ENCODE peak calls at places on chromosomes 11 and 22, in five cellular contexts. N, J, S, Q and U are unnamed samples. For H3K4me1, the result is how much of the 10 kb centered on the place peaks cover.

GRCh38 chr22:28710112-28710888 is 30.7 kb upstream of the TTC28 start:
- DNase-seq in N (no peak), J (no peak), S (no peak), Q (peak), U (no peak)

GRCh38 chr11:93958991-93959390 is 62.2 kb upstream of the HEPHL1 start:
- DNase-seq in N (no peak), J (no peak), S (no peak), Q (no peak), U (no peak)

GRCh38 chr11:76668362-76669155 is 2.0 kb downstream of the LRRC32 start:
- DNase-seq in N (no peak), J (peak), S (no peak), Q (no peak), U (no peak)

GRCh38 chr11:110095554-110095953 is 2.4 kb downstream of the ZC3H12C start:
- DNase-seq in N (no peak), J (no peak), S (no peak), Q (no peak), U (peak)

GRCh38 chr11:15884792-15885540 is 471.4 kb downstream of the SOX6 start:
- DNase-seq in N (no peak), J (no peak), S (no peak), Q (no peak), U (no peak)

GRCh38 chr22:43828711-43829447 is 16.8 kb upstream of the EFCAB6 start:
- DNase-seq in N (peak), J (peak), S (peak), Q (peak), U (no peak)

GRCh38 chr11:19220903-19221682 is 19.3 kb upstream of the CSRP3 start:
- DNase-seq in N (no peak), J (no peak), S (no peak), Q (no peak), U (no peak)

GRCh38 chr11:72750086-72750485 is 2.1 kb downstream of the ARAP1 start:
- DNase-seq in N (no peak), J (no peak), S (no peak), Q (no peak), U (no peak)

GRCh38 chr11:126697937-126698336 is 302.6 kb downstream of the KIRREL3 start:
- DNase-seq in N (no peak), J (no peak), S (no peak), Q (no peak), U (no peak)

GRCh38 chr22:43118024-43118849 is 7.7 kb downstream of the BIK start:
- DNase-seq in N (no peak), J (peak), S (no peak), Q (no peak), U (no peak)

GRCh38 chr11:95641506-95641905 is 148.1 kb downstream of the FAM76B start:
- DNase-seq in N (peak), J (no peak), S (no peak), Q (no peak), U (peak)

GRCh38 chr11:79919340-79919739 is 478.5 kb upstream of the TENM4 start:
- DNase-seq in N (no peak), J (no peak), S (no peak), Q (no peak), U (no peak)

GRCh38 chr11:116723511-116723910 is 49.3 kb downstream of the BUD13 start:
- DNase-seq in N (no peak), J (no peak), S (no peak), Q (no peak), U (no peak)

GRCh38 chr22:50104149-50104548 is 14.3 kb downstream of the MOV10L1 start:
- DNase-seq in N (no peak), J (no peak), S (peak), Q (no peak), U (no peak)

GRCh38 chr22:19621372-19622060 is 92.8 kb upstream of the SEPTIN5 start:
- DNase-seq in N (no peak), J (no peak), S (no peak), Q (no peak), U (peak)

DNA sequence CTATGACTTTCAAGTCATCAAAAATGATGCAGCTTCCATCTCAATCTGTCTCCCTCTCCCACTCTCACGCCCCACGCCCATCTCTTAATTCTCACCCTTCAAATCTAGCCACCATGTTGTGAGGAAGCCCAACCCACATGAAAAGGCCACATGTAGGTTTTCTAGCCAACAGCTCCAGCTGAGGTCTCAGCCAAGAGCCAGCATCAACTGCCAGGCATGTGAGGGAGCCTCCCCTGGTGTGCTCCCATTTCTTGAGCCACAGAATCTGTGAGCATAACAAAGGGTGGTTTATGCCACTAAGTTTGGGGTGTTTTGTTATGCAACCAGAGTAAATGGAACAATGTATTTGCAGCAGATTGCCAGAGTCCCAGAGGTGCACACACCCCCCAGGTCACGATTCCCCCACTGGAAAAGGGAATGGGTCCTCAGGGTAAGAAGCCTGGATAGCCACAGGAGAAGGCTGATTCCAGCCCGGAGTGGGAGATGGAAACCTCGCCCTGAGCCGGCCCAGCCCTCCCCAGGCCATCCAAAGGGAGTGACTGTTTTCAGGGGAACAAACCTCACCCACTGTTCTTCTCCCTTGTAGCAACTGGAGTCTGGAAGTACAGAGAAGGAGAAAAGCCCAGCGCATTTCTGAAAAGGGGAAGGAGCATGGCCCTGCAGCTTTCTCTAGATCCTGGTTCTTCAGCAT is 20.0 kb upstream of the LINC01488 start:
- DNase-seq in N (no peak), J (no peak), S (no peak), Q (no peak), U (no peak)
- H3K4me1 ChIP-seq in N (under half), J (under half), S (under half), Q (under half), U (under half)

DNA sequence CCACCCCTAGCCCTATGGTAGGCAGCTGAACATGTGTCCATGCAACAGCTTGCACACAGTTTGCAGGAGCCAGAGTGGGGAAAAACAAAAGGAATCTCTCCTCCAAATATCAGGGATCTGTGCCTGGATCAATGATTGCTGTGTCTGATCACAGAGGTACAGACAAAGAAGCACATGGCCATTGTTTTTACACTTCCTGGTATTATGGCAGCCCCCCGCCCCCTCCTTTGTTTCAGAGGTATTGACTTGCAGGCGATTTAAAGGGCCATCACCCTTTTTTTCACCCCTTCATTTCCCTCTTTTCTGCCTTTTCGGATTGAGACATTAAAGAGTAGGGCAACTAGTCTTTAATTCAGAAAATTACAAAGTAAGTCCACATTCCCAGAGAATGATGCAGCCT is 453.0 kb upstream of the LUZP2 start:
- DNase-seq in N (no peak), J (no peak), S (no peak), Q (no peak), U (no peak)
- TF ChIP-seq POLR2A in N (no peak), J (no peak), S (no peak), Q (no peak), U (no peak)

GRCh38 chr11:14029971-14030531 is 67.5 kb downstream of the SPON1 start:
- DNase-seq in N (no peak), J (peak), S (no peak), Q (peak), U (peak)
- H3K4me3 ChIP-seq in N (no peak), J (no peak), S (no peak), Q (no peak), U (no peak)

GRCh38 chr22:39152024-39152510 is 413 bp downstream of the CBX7 start:
- DNase-seq in N (no peak), J (no peak), S (no peak), Q (no peak), U (no peak)

GRCh38 chr22:39152511-39153219 is at the start of gene CBX7:
- DNase-seq in N (peak), J (peak), S (peak), Q (peak), U (peak)

GRCh38 chr22:39150848-39151215 is 1.6 kb downstream of the CBX7 start:
- DNase-seq in N (no peak), J (no peak), S (no peak), Q (no peak), U (no peak)

GRCh38 chr22:39149915-39150847 is 2.3 kb downstream of the CBX7 start:
- DNase-seq in N (no peak), J (no peak), S (no peak), Q (no peak), U (no peak)

GRCh38 chr22:39151329-39151975 is 1.0 kb downstream of the CBX7 start:
- DNase-seq in N (no peak), J (no peak), S (no peak), Q (no peak), U (no peak)
- H3K4me1 ChIP-seq in N (under half), J (under half), S (half or more), Q (under half), U (under half)

DNA sequence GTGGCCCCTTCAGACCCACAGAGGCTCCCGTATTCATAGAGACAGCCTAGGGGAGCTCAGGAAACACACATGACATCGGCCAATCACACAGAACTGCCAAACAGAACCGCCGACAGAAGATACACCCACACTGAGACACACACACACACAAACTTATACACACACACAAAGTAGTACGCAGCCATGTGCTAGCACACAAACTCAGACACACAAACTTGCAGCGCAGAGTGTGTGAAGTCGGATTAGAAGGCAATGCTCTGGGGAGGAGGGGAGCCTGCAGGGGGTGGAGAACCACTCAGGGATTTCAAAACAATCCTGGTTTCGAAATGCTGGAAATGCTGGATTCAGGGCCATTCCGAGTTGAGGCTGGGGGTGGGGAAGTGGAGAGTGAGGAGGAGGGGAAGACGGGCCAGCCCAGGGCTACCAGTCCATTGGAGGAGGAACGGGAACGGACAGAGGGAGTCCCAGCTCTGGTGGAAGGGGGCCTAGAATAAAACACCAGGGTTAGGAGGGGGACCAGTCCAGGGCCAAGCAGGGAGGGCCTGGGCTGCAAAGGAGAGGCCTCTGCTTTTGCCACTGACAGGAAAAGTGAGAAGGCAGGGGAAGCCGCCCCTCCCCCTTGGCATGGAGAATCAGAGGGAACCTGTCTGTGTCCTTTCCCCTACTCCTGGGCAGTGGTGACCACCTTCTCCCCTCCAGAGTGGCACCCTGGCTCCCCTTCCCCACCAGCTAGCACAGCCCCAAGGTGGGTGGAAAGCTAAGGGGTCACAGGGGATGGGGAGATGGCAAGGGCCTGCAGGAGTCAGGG is 4.4 kb downstream of the BCL9L start:
- DNase-seq in N (peak), J (no peak), S (no peak), Q (peak), U (no peak)
- TF ChIP-seq POLR2A in N (no peak), J (no peak), S (no peak), Q (peak), U (no peak)

GRCh38 chr22:46587492-46588278 is 32.5 kb upstream of the GRAMD4 start:
- DNase-seq in N (no peak), J (peak), S (no peak), Q (no peak), U (no peak)
- H3K4me3 ChIP-seq in N (no peak), J (peak), S (no peak), Q (no peak), U (peak)

DNA sequence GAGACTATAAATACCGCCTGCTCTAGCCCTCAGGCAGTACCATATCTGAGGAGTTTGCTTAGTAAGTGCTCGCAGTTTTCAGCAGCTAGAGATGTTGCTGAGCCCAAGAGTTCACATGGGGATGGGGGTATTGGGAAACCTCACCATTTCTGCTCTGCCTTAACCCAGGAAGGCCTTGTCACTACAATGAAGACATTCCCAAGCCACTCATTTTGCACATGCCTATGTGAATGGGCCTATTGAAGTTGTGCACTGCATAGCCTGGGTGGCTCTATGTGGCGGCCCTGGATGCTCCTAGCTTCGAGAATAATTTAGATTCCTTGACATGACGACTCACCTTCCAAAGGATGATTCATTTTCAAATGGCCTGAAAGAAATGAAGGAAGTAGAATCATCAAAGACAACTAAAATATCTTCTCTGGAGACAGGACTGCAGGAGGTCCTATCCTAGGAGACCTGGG is 163.4 kb downstream of the ADAMTS15 start:
- DNase-seq in N (no peak), J (no peak), S (no peak), Q (peak), U (no peak)
- H3K4me1 ChIP-seq in N (under half), J (under half), S (under half), Q (under half), U (under half)

DNA sequence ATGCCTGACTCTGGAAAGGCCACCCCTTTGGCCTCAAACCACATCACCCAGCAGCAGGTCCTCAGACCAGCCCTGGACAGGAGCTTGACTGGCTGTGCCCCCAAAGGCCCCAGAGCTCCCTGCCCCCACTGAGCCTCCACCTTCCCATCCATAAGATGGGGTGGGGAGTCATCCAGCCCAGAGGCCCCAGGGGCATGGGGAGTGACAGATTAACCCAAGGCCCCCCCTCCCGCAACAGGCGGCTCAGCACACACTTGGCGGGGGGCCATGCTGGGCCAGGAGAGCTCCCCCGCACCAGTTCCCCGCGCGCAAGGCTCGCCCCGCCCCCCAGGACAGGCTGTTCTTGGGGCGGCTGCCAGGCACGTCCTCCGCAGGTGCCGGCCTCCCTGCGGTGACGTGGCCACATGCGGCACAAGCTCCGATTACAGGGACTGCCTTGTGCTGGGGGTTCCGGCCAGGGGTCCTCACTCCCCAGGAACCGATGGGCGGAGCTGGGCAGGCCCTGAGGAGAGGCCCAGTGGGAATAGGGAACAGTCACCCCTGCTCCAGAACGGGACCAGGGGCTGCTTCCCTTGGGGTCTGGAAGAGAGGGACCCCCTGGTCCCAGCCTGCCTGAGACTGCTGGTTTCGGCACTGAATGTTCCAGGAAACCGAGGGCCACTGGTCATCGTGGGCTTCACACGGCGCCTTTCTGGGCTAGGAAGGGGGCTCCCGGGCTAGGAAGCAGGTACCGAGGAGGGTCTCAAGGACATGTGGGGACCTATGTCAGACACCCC is 5.1 kb upstream of the CDKN1C start:
- DNase-seq in N (no peak), J (peak), S (no peak), Q (peak), U (peak)
- TF ChIP-seq POLR2A in N (no peak), J (no peak), S (no peak), Q (no peak), U (no peak)

GRCh38 chr22:37501176-37501609 is 15.0 kb upstream of the MFNG start:
- DNase-seq in N (no peak), J (no peak), S (no peak), Q (no peak), U (no peak)
- H3K4me3 ChIP-seq in N (no peak), J (no peak), S (no peak), Q (no peak), U (peak)